ENCODE peak calls at places on chromosomes 2 and 18, in ten cellular contexts. O is HL-60; W is CD8-positive, alpha-beta T cell; Y is gastrocnemius medialis; H is effector CD4-positive, alpha-beta T cell; S is IMR-90; F is astrocyte of the spinal cord; G is GM23248; Q is activated CD4-positive, alpha-beta T cell treated with anti-CD3 and anti-CD28 coated beads, Interleukin-2, amount 10 ng/mL, durations not matched to agents 24 days and 14 days; I is GM13977. J is an unnamed sample.

GRCh38 chr2:240523451-240524281 is 34.1 kb downstream of the ANKMY1 start:
- DNase-seq in O (no peak), W (no peak), Y (no peak), H (no peak), S (no peak), F (no peak), G (no peak), Q (no peak), I (no peak), J (no peak)

GRCh38 chr2:172234716-172235661 is 132.3 kb upstream of the DLX2 start:
- DNase-seq in O (no peak), W (peak), Y (no peak), H (peak), S (no peak), F (no peak), G (peak), Q (peak), I (peak), J (peak)

GRCh38 chr18:60198063-60198462 is 174.5 kb downstream of the MC4R start:
- DNase-seq in O (no peak), W (no peak), Y (no peak), H (no peak), S (peak), F (no peak), G (peak), Q (no peak), I (no peak), J (no peak)

GRCh38 chr2:168156661-168157060 is 90.7 kb downstream of the STK39 start:
- DNase-seq in O (no peak), W (no peak), Y (no peak), H (no peak), S (peak), F (peak), G (peak), Q (no peak), I (no peak), J (no peak)

GRCh38 chr2:124027182-124027581 is 2.1 kb downstream of the CNTNAP5 start:
- DNase-seq in O (no peak), W (no peak), Y (no peak), H (no peak), S (peak), F (peak), G (peak), Q (no peak), I (peak), J (no peak)

GRCh38 chr2:207616185-207616584 is 9.0 kb downstream of the METTL21A start:
- DNase-seq in O (no peak), W (no peak), Y (no peak), H (no peak), S (peak), F (peak), G (peak), Q (no peak), I (no peak), J (no peak)

GRCh38 chr2:163878718-163879117 is 142.9 kb upstream of the FIGN start:
- DNase-seq in O (no peak), W (no peak), Y (no peak), H (no peak), S (peak), F (peak), G (peak), Q (no peak), I (peak), J (no peak)

GRCh38 chr2:207706936-207707860 is 4.2 kb upstream of the CCNYL1 start:
- DNase-seq in O (no peak), W (no peak), Y (no peak), H (no peak), S (no peak), F (no peak), G (no peak), Q (no peak), I (no peak), J (no peak)

GRCh38 chr2:42939411-42940206 is 147.2 kb upstream of the HAAO start:
- DNase-seq in O (no peak), W (no peak), Y (no peak), H (no peak), S (no peak), F (no peak), G (no peak), Q (no peak), I (no peak), J (no peak)

GRCh38 chr2:236852100-236852976 is 233.4 kb upstream of the COPS8 start:
- DNase-seq in O (no peak), W (no peak), Y (no peak), H (no peak), S (no peak), F (no peak), G (no peak), Q (no peak), I (no peak), J (no peak)

GRCh38 chr2:57720728-57721627 is 325.6 kb upstream of the VRK2 start:
- DNase-seq in O (peak), W (peak), Y (no peak), H (no peak), S (peak), F (peak), G (peak), Q (peak), I (peak), J (no peak)

GRCh38 chr2:240139666-240140393 is 628 bp downstream of the OTOS start:
- DNase-seq in O (no peak), W (no peak), Y (peak), H (no peak), S (no peak), F (no peak), G (no peak), Q (no peak), I (no peak), J (no peak)

GRCh38 chr2:98669675-98670074 is 61.3 kb downstream of the MGAT4A start:
- DNase-seq in O (no peak), W (no peak), Y (no peak), H (no peak), S (no peak), F (no peak), G (no peak), Q (no peak), I (no peak), J (no peak)

GRCh38 chr2:53945538-53945937 is 25.3 kb downstream of the PSME4 start:
- DNase-seq in O (no peak), W (no peak), Y (no peak), H (no peak), S (no peak), F (no peak), G (no peak), Q (no peak), I (no peak), J (no peak)

GRCh38 chr18:78701753-78702409 is 277.7 kb upstream of the SALL3 start:
- DNase-seq in O (no peak), W (no peak), Y (no peak), H (no peak), S (no peak), F (no peak), G (no peak), Q (no peak), I (no peak), J (no peak)